ENCODE peak calls at places on chromosome 9, in ten cellular contexts. J is ACHN; D is T47D; A is CD8-positive, alpha-beta T cell; L is gastrocnemius medialis; N is CD4-positive, CD25-positive, alpha-beta regulatory T cell; B is MM.1S; G is HFFc6; V is HT1080; Y is amniotic stem cell. C is an unnamed sample.

GRCh38 chr9:109213300-109214121 is 46.5 kb upstream of the FRRS1L start:
- DNase-seq in J (no peak), D (peak; percentile 48), A (no peak), L (no peak), N (no peak), B (no peak), G (no peak), V (no peak), Y (no peak), C (no peak)

GRCh38 chr9:137757139-137757538 is 120.4 kb upstream of the CACNA1B start:
- DNase-seq in J (no peak), D (no peak), A (no peak), L (peak; percentile 49), N (no peak), B (no peak), G (peak; percentile 7), V (no peak), Y (no peak), C (no peak)

GRCh38 chr9:106921341-106921899 is 58.5 kb downstream of the ZNF462 start:
- DNase-seq in J (no peak), D (no peak), A (no peak), L (peak; percentile 27), N (no peak), B (peak; percentile 90), G (peak; percentile 11), V (no peak), Y (no peak), C (peak; percentile 5)

GRCh38 chr9:130922815-130923610 is 16.0 kb downstream of the FIBCD1 start:
- DNase-seq in J (no peak), D (no peak), A (no peak), L (no peak), N (no peak), B (no peak), G (no peak), V (no peak), Y (no peak), C (no peak)

GRCh38 chr9:105401651-105402050 is 46.2 kb upstream of the FSD1L start:
- DNase-seq in J (no peak), D (peak; percentile 49), A (no peak), L (no peak), N (no peak), B (no peak), G (peak; percentile 24), V (no peak), Y (no peak), C (no peak)

GRCh38 chr9:19701274-19701673 is 87.6 kb downstream of the SLC24A2 start:
- DNase-seq in J (no peak), D (no peak), A (no peak), L (no peak), N (no peak), B (no peak), G (no peak), V (no peak), Y (no peak), C (no peak)

GRCh38 chr9:124462739-124463138 is 12.5 kb downstream of the ADGRD2 start:
- DNase-seq in J (no peak), D (no peak), A (no peak), L (no peak), N (no peak), B (no peak), G (no peak), V (no peak), Y (no peak), C (no peak)

GRCh38 chr9:75855509-75855908 is 35.0 kb upstream of the PCSK5 start:
- DNase-seq in J (peak; percentile 5), D (peak; percentile 43), A (no peak), L (no peak), N (no peak), B (peak; percentile 43), G (no peak), V (peak; percentile 17), Y (peak; percentile 17), C (no peak)

GRCh38 chr9:136089697-136090045 is 5.4 kb downstream of the NACC2 start:
- DNase-seq in J (peak; percentile 39), D (peak; percentile 37), A (no peak), L (no peak), N (no peak), B (no peak), G (peak; percentile 22), V (peak; percentile 46), Y (no peak), C (no peak)

GRCh38 chr9:87500491-87500890 is 2.8 kb downstream of the DAPK1 start:
- DNase-seq in J (no peak), D (no peak), A (no peak), L (no peak), N (no peak), B (peak; percentile 18), G (no peak), V (no peak), Y (no peak), C (no peak)

GRCh38 chr9:109974143-109974917 is 194.3 kb downstream of the PALM2AKAP2 start:
- DNase-seq in J (no peak), D (no peak), A (no peak), L (no peak), N (no peak), B (peak; percentile 80), G (no peak), V (no peak), Y (no peak), C (no peak)

GRCh38 chr9:126366366-126367011 is 39.9 kb downstream of the MVB12B start:
- DNase-seq in J (no peak), D (no peak), A (no peak), L (no peak), N (no peak), B (no peak), G (no peak), V (no peak), Y (no peak), C (no peak)